ENCODE peak calls at places on chromosome 1, in eight cellular contexts. I, Z, P, Q, L, F, C and G are unnamed samples.

GRCh38 chr1:20376880-20377494 is 86.3 kb downstream of the VWA5B1 start:
- DNase-seq in C (peak), P (peak), I (peak), Z (peak), F (peak), Q (peak), L (no peak), G (peak)

GRCh38 chr1:7491089-7491817 is 279.8 kb upstream of the VAMP3 start:
- DNase-seq in Z (no peak), L (no peak), F (no peak), Q (no peak), I (no peak), C (no peak), P (no peak), G (no peak)

GRCh38 chr1:201903135-201903534 is 14.4 kb downstream of the SHISA4 start:
- DNase-seq in L (peak), Z (no peak), I (no peak), P (peak), Q (no peak), C (no peak), F (no peak), G (no peak)

GRCh38 chr1:172775598-172776570 is 117.0 kb downstream of the FASLG start:
- DNase-seq in L (no peak), Q (no peak), F (no peak), P (no peak), I (no peak), Z (no peak), C (no peak), G (no peak)

GRCh38 chr1:212689196-212689710 is 10.4 kb downstream of the BATF3 start:
- DNase-seq in I (no peak), C (no peak), L (no peak), P (no peak), Z (no peak), Q (no peak), F (peak), G (no peak)

GRCh38 chr1:75345538-75346292 is 211.5 kb downstream of the LHX8 start:
- DNase-seq in I (no peak), Z (no peak), Q (no peak), P (no peak), F (no peak), C (no peak), L (peak), G (no peak)

GRCh38 chr1:180116964-180117763 is 37.5 kb upstream of the QSOX1 start:
- DNase-seq in I (peak), P (no peak), Q (no peak), Z (no peak), F (no peak), C (no peak), L (no peak), G (no peak)

GRCh38 chr1:168506204-168506819 is 37.5 kb downstream of the XCL2 start:
- DNase-seq in P (no peak), L (no peak), Z (no peak), I (no peak), Q (no peak), F (no peak), C (peak), G (no peak)

GRCh38 chr1:202333861-202334260 is 7.9 kb downstream of the UBE2T start:
- DNase-seq in F (no peak), I (no peak), Q (no peak), Z (no peak), C (no peak), P (no peak), L (no peak), G (no peak)

GRCh38 chr1:152049291-152050073 is 12.7 kb upstream of the S100A11 start:
- DNase-seq in Z (no peak), C (no peak), Q (no peak), L (no peak), I (no peak), P (no peak), F (no peak), G (no peak)